ENCODE peak calls at places on chromosomes 11 and 22, in seven cellular contexts. U, C, T, M, F, V and R are unnamed samples. For H3K79me2, the result is how much of the 10 kb centered on the place peaks cover.

GRCh38 chr11:72069200-72069599 is 11.1 kb downstream of the NUMA1 start:
- DNase-seq in U (no peak), C (no peak), T (no peak), M (no peak), F (no peak), V (no peak), R (no peak)

GRCh38 chr22:34639911-34640310 is 426.0 kb upstream of the ISX start:
- DNase-seq in U (peak), C (no peak), T (no peak), M (no peak), F (no peak), V (no peak), R (no peak)

GRCh38 chr11:94128171-94128745 is 383 bp upstream of the PANX1 start:
- DNase-seq in U (no peak), C (no peak), T (peak), M (no peak), F (no peak), V (no peak), R (peak)

GRCh38 chr22:24230911-24231656 is 13.8 kb downstream of the GGT5 start:
- DNase-seq in U (no peak), C (peak), T (peak), M (no peak), F (peak), V (no peak), R (peak)

GRCh38 chr11:113256431-113257227 is 57.8 kb upstream of the TTC12 start:
- DNase-seq in U (no peak), C (no peak), T (no peak), M (no peak), F (no peak), V (no peak), R (no peak)

GRCh38 chr11:48036011-48036410 is 55.7 kb downstream of the PTPRJ start:
- DNase-seq in U (no peak), C (no peak), T (no peak), M (no peak), F (no peak), V (no peak), R (no peak)

GRCh38 chr11:35632301-35632700 is 14.0 kb downstream of the FJX1 start:
- DNase-seq in U (no peak), C (no peak), T (no peak), M (no peak), F (no peak), V (no peak), R (no peak)

GRCh38 chr11:68298659-68299516 is 13.5 kb upstream of the LRP5 start:
- DNase-seq in U (no peak), C (no peak), T (no peak), M (no peak), F (peak), V (no peak), R (peak)

GRCh38 chr22:42316988-42317387 is 46.5 kb upstream of the TCF20 start:
- DNase-seq in U (peak), C (no peak), T (no peak), M (no peak), F (no peak), V (no peak), R (no peak)

GRCh38 chr11:123531325-123531724 is 101.3 kb downstream of the GRAMD1B start:
- DNase-seq in U (no peak), C (no peak), T (no peak), M (no peak), F (no peak), V (peak), R (no peak)

GRCh38 chr11:102452461-102453285 is at the start of gene TMEM123:
- DNase-seq in U (peak), C (peak), T (peak), M (peak), F (peak), V (peak), R (peak)

GRCh38 chr22:50660306-50660705 is 12.3 kb upstream of the SHANK3 start:
- DNase-seq in U (no peak), C (no peak), T (no peak), M (no peak), F (no peak), V (no peak), R (no peak)

GRCh38 chr11:125404811-125405481 is 91.1 kb downstream of the FEZ1 start:
- DNase-seq in U (peak), C (peak), T (peak), M (peak), F (peak), V (peak), R (peak)

GRCh38 chr11:90468923-90469322 is 246.1 kb upstream of the CHORDC1 start:
- DNase-seq in U (peak), C (no peak), T (no peak), M (no peak), F (no peak), V (peak), R (no peak)

GRCh38 chr11:43504316-43504950 is 145.7 kb downstream of the TTC17 start:
- DNase-seq in U (peak), C (no peak), T (peak), M (peak), F (no peak), V (peak), R (peak)

GRCh38 chr22:39240841-39241631 is 3.7 kb downstream of the PDGFB start:
- DNase-seq in U (peak), C (peak), T (no peak), M (peak), F (no peak), V (peak), R (no peak)

GRCh38 chr11:57269580-57270021 is 32.6 kb upstream of the APLNR start:
- DNase-seq in U (no peak), C (peak), T (no peak), M (no peak), F (no peak), V (no peak), R (no peak)

GRCh38 chr11:114111369-114112042 is 52.0 kb downstream of the ZBTB16 start:
- DNase-seq in U (peak), C (peak), T (no peak), M (no peak), F (no peak), V (no peak), R (no peak)

GRCh38 chr11:65236194-65237059 is 25.3 kb upstream of the POLA2 start:
- DNase-seq in U (no peak), C (no peak), T (no peak), M (no peak), F (peak), V (no peak), R (no peak)

GRCh38 chr11:4677948-4678347 is 19.7 kb downstream of the OR51E2 start:
- DNase-seq in U (no peak), C (no peak), T (no peak), M (no peak), F (no peak), V (no peak), R (no peak)

GRCh38 chr11:73194593-73194992 is 23.5 kb upstream of the P2RY2 start:
- DNase-seq in U (peak), C (no peak), T (no peak), M (no peak), F (no peak), V (peak), R (no peak)

GRCh38 chr22:19179472-19180048 is 1.0 kb upstream of the SLC25A1 start:
- DNase-seq in U (peak), C (peak), T (peak), M (peak), F (peak), V (peak), R (peak)

GRCh38 chr11:119062779-119063178 is 4.8 kb upstream of the VPS11 start:
- DNase-seq in U (peak), C (no peak), T (no peak), M (no peak), F (peak), V (peak), R (no peak)

GRCh38 chr22:47713880-47714452 is 951.5 kb downstream of the TBC1D22A start:
- DNase-seq in U (no peak), C (no peak), T (no peak), M (no peak), F (no peak), V (no peak), R (no peak)

GRCh38 chr11:59289782-59290181 is 68.9 kb upstream of the OR5AN1 start:
- DNase-seq in U (no peak), C (no peak), T (no peak), M (no peak), F (no peak), V (no peak), R (no peak)

GRCh38 chr11:3927129-3927796 is 71.8 kb downstream of the STIM1 start:
- DNase-seq in U (no peak), C (no peak), T (peak), M (no peak), F (no peak), V (no peak), R (no peak)

GRCh38 chr11:69535928-69536327 is 54.5 kb downstream of the LINC01488 start:
- DNase-seq in U (no peak), C (no peak), T (no peak), M (no peak), F (peak), V (no peak), R (no peak)

GRCh38 chr22:20808844-20809243 is 34.9 kb downstream of the SERPIND1 start:
- DNase-seq in U (no peak), C (no peak), T (peak), M (no peak), F (peak), V (no peak), R (no peak)

GRCh38 chr11:69355346-69355940 is 61.5 kb downstream of the MYEOV start:
- DNase-seq in U (no peak), C (no peak), T (no peak), M (no peak), F (no peak), V (no peak), R (no peak)

GRCh38 chr22:35582861-35583670 is 34.1 kb downstream of the MB start:
- DNase-seq in U (no peak), C (peak), T (peak), M (peak), F (peak), V (peak), R (peak)

GRCh38 chr11:35953081-35953480 is 9.2 kb downstream of the LDLRAD3 start:
- DNase-seq in U (no peak), C (peak), T (no peak), M (no peak), F (no peak), V (peak), R (peak)

GRCh38 chr22:38355275-38355674 is 38.0 kb upstream of the CSNK1E start:
- DNase-seq in U (no peak), C (no peak), T (no peak), M (no peak), F (no peak), V (no peak), R (no peak)

GRCh38 chr11:119754656-119755350 is 25.8 kb upstream of the NECTIN1 start:
- DNase-seq in U (no peak), C (no peak), T (no peak), M (no peak), F (no peak), V (no peak), R (no peak)

DNA sequence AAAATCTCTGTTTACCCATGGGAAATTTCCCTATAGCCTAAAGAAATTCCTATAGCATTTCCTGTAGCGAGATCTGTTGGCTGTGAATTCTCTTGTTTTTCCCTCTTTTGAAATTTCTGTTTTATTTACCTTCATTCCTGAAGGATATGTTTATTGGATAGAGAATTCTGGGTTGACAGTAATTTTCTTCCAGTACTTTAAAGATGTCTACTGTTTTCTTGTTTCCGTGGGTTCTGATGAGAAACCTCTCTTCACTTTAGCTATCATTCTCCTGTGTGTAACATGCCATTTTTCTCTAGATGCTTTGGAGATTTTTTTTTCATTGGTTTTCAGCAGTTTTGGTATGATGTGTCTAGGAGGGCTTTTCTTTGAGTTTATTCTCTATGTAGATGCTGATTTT is 77.5 kb upstream of the SORL1-AS1 start:
- DNase-seq in U (no peak), C (no peak), T (no peak), M (no peak), F (no peak), V (no peak), R (no peak)
- H3K79me2 ChIP-seq in U (under half), C (under half), T (half or more), M (under half), F (under half), V (under half), R (under half)

DNA sequence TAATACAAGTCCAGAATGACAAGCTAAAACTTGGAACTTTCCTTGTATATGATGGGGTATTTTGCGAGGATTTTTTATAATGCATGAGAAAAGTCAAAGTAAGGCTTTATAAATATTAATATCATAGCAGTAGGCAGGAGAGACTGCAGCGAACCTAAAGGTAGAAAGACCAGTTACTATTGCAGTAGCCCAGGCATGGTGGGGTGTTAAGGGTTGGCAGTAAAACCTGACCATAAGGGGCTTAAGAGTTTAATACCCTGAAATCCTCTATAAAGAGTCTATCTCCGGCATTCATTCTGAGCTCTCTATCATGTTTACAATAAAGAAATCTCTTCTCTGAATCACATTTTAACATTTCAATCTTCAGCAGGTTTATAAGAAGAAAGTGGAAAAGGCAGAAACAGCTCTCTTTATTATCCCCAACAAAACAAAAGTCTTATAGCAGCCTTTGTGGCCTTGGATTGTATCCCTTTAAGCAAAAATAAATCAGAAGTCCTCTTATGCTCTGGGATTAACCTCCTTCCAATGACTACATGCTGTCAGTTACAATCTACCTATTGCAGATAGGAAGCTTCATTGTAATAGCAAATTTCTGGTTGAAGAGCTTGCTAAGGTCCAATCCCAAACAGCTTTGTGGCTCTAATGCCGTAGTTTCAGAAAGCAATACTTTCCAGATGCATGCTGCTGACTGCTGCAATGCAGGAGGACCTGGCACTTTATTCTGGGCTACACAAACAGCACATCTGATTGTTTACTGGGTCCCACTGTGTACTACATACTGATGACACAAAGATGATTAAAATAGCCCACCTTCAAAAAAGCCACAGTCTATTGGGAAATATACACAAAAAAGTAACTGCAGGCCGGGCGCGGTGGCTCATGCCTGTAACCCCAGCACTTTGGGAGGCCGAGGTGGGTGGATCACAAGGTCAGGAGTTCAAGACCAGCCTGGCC is 45.8 kb downstream of the SIK3 start:
- DNase-seq in U (no peak), C (no peak), T (no peak), M (no peak), F (no peak), V (no peak), R (no peak)
- H3K79me2 ChIP-seq in U (half or more), C (under half), T (half or more), M (under half), F (half or more), V (under half), R (under half)

DNA sequence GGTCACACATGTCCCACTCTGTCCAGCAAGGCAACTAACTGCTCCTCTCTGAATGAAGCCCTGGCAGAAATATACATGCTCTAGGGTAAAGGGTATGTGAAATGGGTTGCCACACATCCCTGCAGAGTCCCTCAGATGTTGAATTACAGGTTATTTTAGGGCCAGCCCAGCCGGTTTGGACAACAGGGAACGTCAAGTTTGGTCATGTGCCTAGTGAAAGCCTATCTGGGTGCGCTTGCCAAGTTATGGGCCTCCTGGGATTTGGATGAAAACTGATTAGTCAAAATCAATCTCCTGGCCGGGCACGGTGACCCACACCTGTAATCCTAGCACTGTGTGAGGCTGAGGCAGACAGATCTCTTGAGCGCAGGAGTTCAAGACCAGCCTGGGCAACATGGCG is 10.4 kb downstream of the AP1B1 start:
- DNase-seq in U (peak), C (no peak), T (no peak), M (no peak), F (no peak), V (peak), R (no peak)
- H3K79me2 ChIP-seq in U (half or more), C (under half), T (half or more), M (half or more), F (half or more), V (half or more), R (under half)

GRCh38 chr11:60482361-60482760 is 10.2 kb upstream of the MS4A12 start:
- DNase-seq in U (no peak), C (no peak), T (peak), M (no peak), F (no peak), V (no peak), R (no peak)
- H3K79me2 ChIP-seq in U (under half), C (under half), T (under half), M (under half), F (under half), V (under half), R (under half)

DNA sequence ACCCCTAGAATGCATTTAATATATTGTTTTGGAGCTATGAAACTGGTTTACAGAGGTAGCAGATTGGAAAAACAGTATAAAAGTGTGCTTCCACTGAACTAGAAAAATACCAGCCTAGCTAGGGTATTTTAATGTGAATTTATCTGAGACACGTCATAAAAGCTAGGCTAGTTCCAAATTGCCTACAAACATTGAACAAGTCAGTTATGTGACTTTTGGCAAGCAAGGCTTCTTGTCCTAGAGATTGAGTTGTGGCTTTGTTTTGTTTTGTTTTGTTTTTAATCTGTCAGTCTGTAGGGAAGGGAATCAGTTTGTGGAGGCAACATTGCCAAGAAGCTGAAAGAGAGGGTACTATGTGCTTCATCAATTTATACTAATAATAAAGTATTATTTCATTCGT is 24.2 kb downstream of the RTN3 start:
- DNase-seq in U (no peak), C (peak), T (no peak), M (no peak), F (no peak), V (no peak), R (no peak)
- H3K79me2 ChIP-seq in U (half or more), C (under half), T (under half), M (half or more), F (half or more), V (half or more), R (half or more)

GRCh38 chr11:122098223-122098980 is 17.6 kb downstream of the BLID start:
- DNase-seq in U (no peak), C (peak), T (no peak), M (no peak), F (no peak), V (peak), R (no peak)
- H3K79me2 ChIP-seq in U (half or more), C (half or more), T (under half), M (half or more), F (half or more), V (half or more), R (half or more)